ENCODE peak calls at places on chromosome 17, in four cellular contexts. H is GM12878, Y is H1, D is HepG2. Z is an unnamed sample.

GRCh38 chr17:19787733-19788357 is 39.7 kb upstream of the ALDH3A1 start:
- DNase-seq in Y (no peak), D (no peak), H (no peak), Z (no peak)

GRCh38 chr17:36089888-36090836 is at the start of gene CCL3:
- DNase-seq in Y (no peak), H (peak; percentile 99), D (no peak), Z (no peak)

GRCh38 chr17:35784895-35785294 is 10.5 kb downstream of the MMP28 start:
- DNase-seq in H (no peak), Y (no peak), D (no peak), Z (no peak)

GRCh38 chr17:41785091-41785875 is 1.2 kb downstream of the JUP start:
- DNase-seq in D (no peak), H (no peak), Y (peak; percentile 89), Z (peak; percentile 85)

GRCh38 chr17:5695480-5695879 is 111.2 kb upstream of the NLRP1 start:
- DNase-seq in D (no peak), H (no peak), Y (no peak), Z (no peak)

GRCh38 chr17:77409282-77410161 is 268.8 kb downstream of the SEC14L1 start:
- DNase-seq in Y (no peak), D (no peak), H (no peak), Z (no peak)

GRCh38 chr17:31394544-31394943 is 3.1 kb downstream of the RAB11FIP4 start:
- DNase-seq in H (no peak), Y (peak; percentile 53), D (peak; percentile 56), Z (no peak)

GRCh38 chr17:81551458-81552243 is 502 bp downstream of the FAAP100 start:
- DNase-seq in Y (no peak), D (peak; percentile 47), H (no peak), Z (no peak)

GRCh38 chr17:81941484-81942166 is 4.5 kb upstream of the PYCR1 start:
- DNase-seq in D (no peak), H (no peak), Y (no peak), Z (no peak)

GRCh38 chr17:45253879-45254278 is 8.0 kb downstream of the SPATA32 start:
- DNase-seq in Y (no peak), H (no peak), D (no peak), Z (no peak)

GRCh38 chr17:50939542-50939794 is 73.3 kb upstream of the TOB1 start:
- DNase-seq in D (no peak), Y (no peak), H (no peak), Z (no peak)

GRCh38 chr17:49616086-49616485 is 40.4 kb downstream of the NXPH3 start:
- DNase-seq in Y (no peak), H (no peak), D (no peak), Z (no peak)
- TF ChIP-seq SUZ12 in Y (no peak), H (no peak), D (no peak), Z (no peak)

DNA sequence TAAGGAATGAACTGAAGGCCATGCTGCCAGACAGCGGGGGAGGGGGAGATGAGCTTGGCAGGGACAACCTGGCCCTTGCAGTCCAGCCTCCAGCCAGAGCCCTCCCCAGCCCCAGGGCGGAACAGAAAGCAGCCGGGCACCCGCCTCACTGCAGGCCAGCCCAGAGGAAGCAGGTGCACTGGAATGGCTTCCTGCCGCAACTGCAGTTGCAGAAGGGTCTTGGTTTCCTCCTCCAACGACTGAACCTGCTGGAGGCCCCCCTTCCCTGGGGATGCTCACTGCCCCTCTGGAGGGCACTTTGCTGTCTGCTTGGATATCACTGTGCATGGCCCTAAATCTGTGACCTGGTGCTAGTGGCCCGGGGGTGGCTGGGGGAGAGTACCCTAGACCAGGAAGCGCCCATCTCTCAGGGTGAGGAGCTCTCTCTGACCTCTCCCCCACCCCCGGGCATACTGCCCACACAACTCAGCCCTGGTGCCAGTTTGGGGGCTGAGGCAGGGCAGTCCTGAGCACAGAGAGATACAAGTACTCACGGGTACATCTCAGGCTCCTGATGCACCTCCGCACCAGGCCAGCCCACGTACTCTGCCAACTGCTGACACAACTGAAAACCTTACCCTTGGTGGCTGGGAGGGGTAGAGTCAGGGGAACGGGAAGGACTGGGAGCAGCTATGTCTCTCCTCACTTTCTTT is 41.1 kb downstream of the MYO18A start:
- DNase-seq in H (no peak), D (no peak), Y (no peak), Z (no peak)
- TF ChIP-seq YY1 in H (peak; percentile 67), D (no peak), Y (no peak), Z (no peak)

GRCh38 chr17:76179496-76180467 is 38.7 kb upstream of the FOXJ1 start:
- DNase-seq in D (no peak), Y (no peak), H (peak; percentile 46), Z (no peak)
- TF ChIP-seq SUZ12 in D (no peak), Y (no peak), H (no peak), Z (no peak)

DNA sequence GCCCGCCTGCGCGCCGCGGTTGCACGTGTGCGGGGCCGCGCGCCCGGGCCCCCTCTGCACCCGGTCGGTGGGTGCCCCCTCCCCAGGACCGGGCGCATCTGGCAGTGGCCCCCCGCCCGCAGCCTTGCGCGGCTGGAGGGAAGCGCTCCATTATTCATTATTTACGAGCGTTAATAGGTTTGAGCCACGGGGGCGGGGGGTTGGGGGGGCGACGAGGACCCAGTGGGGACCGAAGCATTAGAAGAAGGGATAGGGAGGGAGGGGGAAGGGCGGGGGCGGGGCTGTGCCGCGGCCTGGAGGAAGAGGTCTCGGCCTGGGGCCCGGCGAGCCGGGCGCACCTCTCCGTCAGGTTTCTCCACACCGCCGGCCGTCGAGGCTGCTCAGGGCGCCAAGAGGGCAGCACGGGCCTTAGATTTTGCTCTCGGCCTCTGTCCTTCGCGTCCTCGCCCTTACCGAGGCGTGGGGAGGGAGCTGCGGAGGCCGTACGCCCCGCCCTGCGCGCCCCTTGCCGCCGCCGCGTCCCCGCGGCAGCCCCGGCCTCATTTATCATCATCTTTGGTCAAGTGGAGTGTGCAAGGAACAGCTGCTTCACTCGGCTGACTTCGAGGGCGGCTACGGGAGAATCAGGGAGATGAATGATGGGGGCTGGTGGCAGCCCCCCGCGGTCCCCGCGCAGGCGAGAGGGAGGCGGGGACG is 54.2 kb downstream of the SREBF1 start:
- DNase-seq in Y (no peak), D (no peak), H (no peak), Z (no peak)
- TF ChIP-seq YY1 in Y (no peak), D (no peak), H (no peak), Z (no peak)

Z was measured in NT2/D1.